ENCODE peak calls at places on chromosome 22, in ten cellular contexts. I, N, E, W, Q, T, Z, R, U and F are unnamed samples.

GRCh38 chr22:37661160-37661924 is 2.8 kb downstream of the PDXP start:
- DNase-seq in I (peak; percentile 49), N (peak; percentile 74), E (peak; percentile 76), W (no peak), Q (peak; percentile 27), T (peak; percentile 73), Z (peak; percentile 87), R (peak; percentile 83), U (peak; percentile 51), F (peak; percentile 37)

GRCh38 chr22:35547993-35548761 is 7.5 kb downstream of the RASD2 start:
- DNase-seq in I (no peak), N (no peak), E (no peak), W (no peak), Q (no peak), T (no peak), Z (no peak), R (no peak), U (no peak), F (no peak)

GRCh38 chr22:18076060-18076497 is 1.7 kb upstream of the PEX26 start:
- DNase-seq in I (peak; percentile 77), N (peak; percentile 94), E (peak; percentile 94), W (peak; percentile 37), Q (peak; percentile 91), T (peak; percentile 97), Z (peak; percentile 91), R (peak; percentile 92), U (peak; percentile 59), F (peak; percentile 85)

GRCh38 chr22:20011993-20012740 is 4.5 kb downstream of the ARVCF start:
- DNase-seq in I (no peak), N (no peak), E (no peak), W (no peak), Q (no peak), T (no peak), Z (no peak), R (no peak), U (no peak), F (no peak)

GRCh38 chr22:37659066-37659896 is 758 bp downstream of the PDXP start:
- DNase-seq in I (no peak), N (no peak), E (no peak), W (peak; percentile 63), Q (peak; percentile 10), T (no peak), Z (no peak), R (peak; percentile 38), U (no peak), F (no peak)

GRCh38 chr22:49826603-49827306 is 918 bp downstream of the BRD1 start:
- DNase-seq in I (peak; percentile 30), N (peak; percentile 46), E (peak; percentile 50), W (peak; percentile 66), Q (peak; percentile 25), T (peak; percentile 53), Z (peak; percentile 21), R (peak; percentile 58), U (no peak), F (peak; percentile 47)

GRCh38 chr22:20019661-20020532 is 1.0 kb upstream of the TANGO2 start:
- DNase-seq in I (no peak), N (no peak), E (no peak), W (no peak), Q (no peak), T (no peak), Z (no peak), R (no peak), U (no peak), F (no peak)

GRCh38 chr22:20244744-20245576 is 23.2 kb downstream of the RTN4R start:
- DNase-seq in I (no peak), N (no peak), E (no peak), W (peak; percentile 74), Q (peak; percentile 17), T (no peak), Z (no peak), R (peak; percentile 75), U (no peak), F (no peak)

GRCh38 chr22:27594474-27595134 is 207.0 kb downstream of the MN1 start:
- DNase-seq in I (no peak), N (no peak), E (no peak), W (no peak), Q (no peak), T (no peak), Z (no peak), R (no peak), U (no peak), F (no peak)

GRCh38 chr22:35795476-35795875 is 77.8 kb downstream of the APOL5 start:
- DNase-seq in I (no peak), N (no peak), E (no peak), W (no peak), Q (no peak), T (no peak), Z (no peak), R (no peak), U (no peak), F (no peak)

GRCh38 chr22:27170491-27170890 is 513.1 kb downstream of the MIAT start:
- DNase-seq in I (peak; percentile 83), N (peak; percentile 64), E (peak; percentile 11), W (no peak), Q (peak; percentile 82), T (peak; percentile 93), Z (peak; percentile 87), R (no peak), U (peak; percentile 18), F (no peak)

GRCh38 chr22:46661221-46661851 is 41.1 kb downstream of the GRAMD4 start:
- DNase-seq in I (peak; percentile 52), N (peak; percentile 69), E (peak; percentile 69), W (peak; percentile 70), Q (peak; percentile 39), T (no peak), Z (peak; percentile 60), R (no peak), U (peak; percentile 43), F (peak; percentile 89)

GRCh38 chr22:24186892-24187670 is 5.8 kb downstream of the SUSD2 start:
- DNase-seq in I (no peak), N (no peak), E (no peak), W (no peak), Q (no peak), T (no peak), Z (no peak), R (no peak), U (no peak), F (no peak)

GRCh38 chr22:43975041-43975440 is 19.8 kb downstream of the SAMM50 start:
- DNase-seq in I (no peak), N (no peak), E (no peak), W (no peak), Q (no peak), T (no peak), Z (no peak), R (no peak), U (no peak), F (no peak)

GRCh38 chr22:27240298-27240885 is 561.2 kb downstream of the MN1 start:
- DNase-seq in I (peak; percentile 64), N (no peak), E (no peak), W (no peak), Q (peak; percentile 66), T (no peak), Z (no peak), R (no peak), U (no peak), F (no peak)

GRCh38 chr22:36808611-36809344 is 8.1 kb downstream of the PVALB start:
- DNase-seq in I (no peak), N (no peak), E (no peak), W (no peak), Q (no peak), T (no peak), Z (no peak), R (no peak), U (no peak), F (no peak)

GRCh38 chr22:50027639-50028537 is 15.3 kb upstream of the IL17REL start:
- DNase-seq in I (peak; percentile 80), N (no peak), E (peak; percentile 4), W (peak; percentile 74), Q (peak; percentile 64), T (no peak), Z (no peak), R (no peak), U (peak; percentile 91), F (peak; percentile 65)

GRCh38 chr22:19871023-19871844 is 16.6 kb upstream of the GNB1L start:
- DNase-seq in I (peak; percentile 1), N (no peak), E (no peak), W (peak; percentile 28), Q (no peak), T (no peak), Z (no peak), R (no peak), U (no peak), F (no peak)

GRCh38 chr22:50403701-50404101 is 60.6 kb downstream of the PPP6R2 start:
- DNase-seq in I (no peak), N (peak; percentile 21), E (peak; percentile 17), W (no peak), Q (no peak), T (no peak), Z (no peak), R (peak; percentile 45), U (no peak), F (no peak)

GRCh38 chr22:48883211-48883960 is 944.3 kb downstream of the BRD1 start:
- DNase-seq in I (peak; percentile 59), N (no peak), E (no peak), W (no peak), Q (no peak), T (no peak), Z (no peak), R (no peak), U (no peak), F (no peak)

GRCh38 chr22:44617828-44618227 is 84.2 kb upstream of the PRR5 start:
- DNase-seq in I (no peak), N (no peak), E (no peak), W (no peak), Q (no peak), T (no peak), Z (no peak), R (no peak), U (no peak), F (no peak)

GRCh38 chr22:29093030-29093429 is 20.2 kb downstream of the KREMEN1 start:
- DNase-seq in I (no peak), N (no peak), E (no peak), W (no peak), Q (no peak), T (no peak), Z (no peak), R (no peak), U (no peak), F (no peak)

GRCh38 chr22:50678218-50678650 is 5.6 kb downstream of the SHANK3 start:
- DNase-seq in I (no peak), N (no peak), E (no peak), W (peak; percentile 15), Q (no peak), T (no peak), Z (no peak), R (no peak), U (no peak), F (no peak)